ENCODE peak calls at places on chromosomes 6 and 20, in ten cellular contexts. C, F, G, A, J, N, I, B, D and S are unnamed samples. For H3K9me3, the result is how much of the 10 kb centered on the place peaks cover.

GRCh38 chr6:3315841-3316240 is 57.1 kb downstream of the PSMG4 start:
- DNase-seq in C (no peak), F (no peak), G (no peak), A (no peak), J (no peak), N (no peak), I (no peak), B (no peak), D (no peak), S (no peak)

GRCh38 chr20:62367483-62368302 is 581 bp upstream of the LAMA5 start:
- DNase-seq in C (no peak), F (peak), G (no peak), A (no peak), J (peak), N (peak), I (peak), B (no peak), D (no peak), S (peak)

GRCh38 chr20:34350095-34350494 is 13.0 kb upstream of the ITCH start:
- DNase-seq in C (no peak), F (no peak), G (no peak), A (no peak), J (no peak), N (no peak), I (no peak), B (no peak), D (no peak), S (no peak)

GRCh38 chr6:40599580-40599979 is 12.4 kb upstream of the LRFN2 start:
- DNase-seq in C (no peak), F (no peak), G (no peak), A (no peak), J (no peak), N (peak), I (no peak), B (no peak), D (no peak), S (peak)

GRCh38 chr6:150756170-150756569 is 109.3 kb upstream of the MTHFD1L start:
- DNase-seq in C (no peak), F (no peak), G (no peak), A (no peak), J (no peak), N (no peak), I (no peak), B (no peak), D (no peak), S (no peak)

GRCh38 chr20:32287231-32287638 is 9.8 kb downstream of the KIF3B start:
- DNase-seq in C (no peak), F (no peak), G (no peak), A (no peak), J (no peak), N (no peak), I (no peak), B (no peak), D (no peak), S (no peak)

GRCh38 chr6:30685157-30685976 is 1.1 kb downstream of the PPP1R18 start:
- DNase-seq in C (no peak), F (no peak), G (no peak), A (no peak), J (no peak), N (no peak), I (peak), B (no peak), D (no peak), S (no peak)

GRCh38 chr6:167925011-167925410 is 72.5 kb upstream of the KIF25 start:
- DNase-seq in C (no peak), F (no peak), G (no peak), A (no peak), J (no peak), N (no peak), I (no peak), B (no peak), D (no peak), S (no peak)

GRCh38 chr6:125957391-125957693 is 772 bp downstream of the HINT3 start:
- DNase-seq in C (no peak), F (no peak), G (no peak), A (no peak), J (no peak), N (no peak), I (no peak), B (no peak), D (no peak), S (no peak)

GRCh38 chr20:33791959-33792597 is 19.1 kb upstream of the CHMP4B start:
- DNase-seq in C (peak), F (no peak), G (peak), A (peak), J (peak), N (peak), I (peak), B (peak), D (no peak), S (peak)

GRCh38 chr6:157182503-157183254 is 140.6 kb downstream of the TMEM242 start:
- DNase-seq in C (no peak), F (no peak), G (no peak), A (no peak), J (no peak), N (no peak), I (no peak), B (no peak), D (no peak), S (no peak)

GRCh38 chr6:38583523-38583922 is 56.2 kb downstream of the BTBD9 start:
- DNase-seq in C (no peak), F (no peak), G (no peak), A (no peak), J (no peak), N (no peak), I (no peak), B (no peak), D (no peak), S (no peak)

GRCh38 chr6:159008656-159009288 is 8.8 kb upstream of the RSPH3 start:
- DNase-seq in C (peak), F (no peak), G (no peak), A (no peak), J (peak), N (no peak), I (no peak), B (no peak), D (no peak), S (no peak)

GRCh38 chr6:150050846-150051245 is 18.1 kb downstream of the ULBP3 start:
- DNase-seq in C (no peak), F (no peak), G (peak), A (no peak), J (no peak), N (no peak), I (no peak), B (no peak), D (no peak), S (no peak)

GRCh38 chr6:169076240-169076639 is 177.4 kb downstream of the THBS2 start:
- DNase-seq in C (no peak), F (no peak), G (no peak), A (no peak), J (no peak), N (no peak), I (no peak), B (no peak), D (no peak), S (no peak)

GRCh38 chr6:12012231-12012565 is at the start of gene HIVEP1:
- DNase-seq in C (no peak), F (no peak), G (peak), A (peak), J (no peak), N (peak), I (no peak), B (no peak), D (peak), S (peak)

GRCh38 chr6:72826744-72827438 is 205.0 kb downstream of the KCNQ5 start:
- DNase-seq in C (no peak), F (no peak), G (no peak), A (no peak), J (no peak), N (no peak), I (no peak), B (no peak), D (no peak), S (no peak)

DNA sequence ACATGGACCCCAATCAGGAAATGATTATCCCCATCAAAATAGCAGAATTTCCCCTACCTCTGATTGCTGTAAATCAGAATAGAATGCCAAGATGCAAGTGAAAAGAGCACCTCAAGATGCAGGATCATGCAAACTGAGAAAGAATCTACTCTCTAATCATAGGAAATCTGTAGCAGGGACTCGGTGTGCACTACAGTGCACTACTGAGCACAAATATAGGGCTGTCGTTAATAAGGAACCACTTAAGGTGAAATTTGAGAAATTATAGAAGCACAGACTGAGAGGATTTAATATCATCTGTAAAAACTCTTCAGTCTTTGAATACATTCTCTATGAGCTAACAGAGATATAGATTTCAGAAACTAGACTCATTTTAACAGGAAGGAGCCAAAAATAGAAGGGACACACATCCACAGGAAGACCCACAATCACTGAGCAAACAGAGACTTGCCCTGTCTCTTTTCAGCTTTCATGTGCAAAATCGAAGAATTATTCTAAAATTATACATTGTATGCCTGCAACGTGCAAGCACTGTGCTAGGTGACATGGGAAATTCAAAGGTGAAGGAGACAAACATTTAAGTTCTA is 278.3 kb downstream of the HIVEP2 start:
- DNase-seq in C (no peak), F (no peak), G (no peak), A (no peak), J (no peak), N (no peak), I (no peak), B (no peak), D (no peak), S (no peak)
- H3K9me3 ChIP-seq in C (under half), F (under half), G (under half), A (under half), J (under half), N (under half), I (under half), B (under half), D (under half), S (under half)

GRCh38 chr6:76264466-76264865 is 192.0 kb upstream of the IMPG1 start:
- DNase-seq in C (no peak), F (no peak), G (no peak), A (no peak), J (no peak), N (no peak), I (no peak), B (no peak), D (no peak), S (no peak)

DNA sequence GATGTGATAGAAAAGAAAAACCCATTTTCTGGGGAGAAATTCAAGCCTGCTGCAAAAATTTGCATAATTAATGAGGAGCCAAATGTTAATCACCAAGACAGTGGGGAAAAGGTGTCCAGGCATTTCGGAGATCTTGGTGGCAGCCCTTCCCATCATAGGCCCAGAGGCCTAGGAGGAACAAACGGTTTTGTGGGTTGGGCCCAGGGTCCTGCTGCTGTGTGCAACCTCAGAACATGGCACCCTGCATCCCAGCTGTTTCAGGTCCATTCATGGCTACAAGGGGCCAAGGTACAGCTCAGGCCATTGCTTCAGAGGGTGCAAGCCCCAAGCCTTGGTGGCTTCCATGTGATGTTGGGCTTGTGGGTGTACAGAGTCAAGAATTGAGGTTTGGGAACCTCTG is 189.8 kb upstream of the IMPG1 start:
- DNase-seq in C (no peak), F (no peak), G (no peak), A (no peak), J (no peak), N (no peak), I (no peak), B (no peak), D (no peak), S (no peak)
- H3K9me3 ChIP-seq in C (under half), F (under half), G (under half), A (under half), J (under half), N (under half), I (under half), B (under half), D (under half), S (under half)

DNA sequence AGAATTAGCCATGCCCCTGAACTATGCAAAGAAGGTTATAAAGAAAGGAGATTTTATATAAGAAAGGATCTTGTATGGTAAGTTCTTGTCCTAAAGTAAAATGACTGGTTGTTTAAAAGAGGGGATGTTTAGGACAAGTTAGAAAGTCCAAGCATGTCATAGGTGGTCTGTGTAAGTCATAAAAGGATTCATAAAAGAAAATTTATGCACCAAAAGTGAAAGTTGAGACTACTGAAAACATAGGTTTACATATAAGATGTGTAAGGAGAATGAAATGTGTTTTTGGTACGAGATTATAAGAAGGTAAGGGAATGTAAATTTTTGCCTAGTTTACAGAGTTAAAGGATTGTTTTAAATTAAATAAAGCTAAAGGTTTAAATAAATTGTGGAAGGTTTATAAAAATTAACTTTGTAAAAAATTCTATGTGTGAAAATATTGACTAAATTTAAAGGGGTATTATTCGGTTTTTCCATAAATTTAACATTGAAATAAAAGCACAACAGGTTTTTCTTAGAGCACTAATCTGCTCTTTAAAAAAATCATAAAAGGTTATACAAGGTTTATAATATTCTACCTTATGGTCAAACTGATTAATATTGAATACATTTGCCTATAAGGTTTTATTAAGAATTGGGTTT is 93.6 kb upstream of the UST start:
- DNase-seq in C (no peak), F (no peak), G (no peak), A (no peak), J (no peak), N (no peak), I (no peak), B (no peak), D (no peak), S (no peak)
- H3K9me3 ChIP-seq in C (under half), F (under half), G (under half), A (under half), J (under half), N (under half), I (under half), B (under half), D (under half), S (under half)

GRCh38 chr6:164262348-164262747 is 847.8 kb downstream of the QKI start:
- DNase-seq in C (no peak), F (no peak), G (no peak), A (no peak), J (no peak), N (no peak), I (no peak), B (no peak), D (no peak), S (no peak)

GRCh38 chr6:164266851-164267250 is 852.3 kb downstream of the QKI start:
- DNase-seq in C (no peak), F (no peak), G (no peak), A (no peak), J (no peak), N (no peak), I (no peak), B (no peak), D (no peak), S (no peak)
- H3K9me3 ChIP-seq in C (under half), F (under half), G (under half), A (under half), J (under half), N (under half), I (under half), B (under half), D (under half), S (under half)

GRCh38 chr6:121635355-121635754 is 199.9 kb downstream of the GJA1 start:
- DNase-seq in C (no peak), F (no peak), G (no peak), A (no peak), J (no peak), N (no peak), I (no peak), B (no peak), D (no peak), S (no peak)
- H3K9me3 ChIP-seq in C (under half), F (under half), G (under half), A (under half), J (under half), N (half or more), I (under half), B (under half), D (half or more), S (under half)

GRCh38 chr20:60950547-60950946 is 301.5 kb upstream of the CDH4 start:
- DNase-seq in C (no peak), F (no peak), G (no peak), A (no peak), J (no peak), N (no peak), I (no peak), B (no peak), D (no peak), S (peak)
- H3K9me3 ChIP-seq in C (under half), F (under half), G (under half), A (under half), J (under half), N (under half), I (under half), B (under half), D (under half), S (under half)

GRCh38 chr6:148701393-148701774 is 45.4 kb upstream of the UST start:
- DNase-seq in C (no peak), F (no peak), G (no peak), A (no peak), J (no peak), N (no peak), I (no peak), B (no peak), D (no peak), S (peak)

GRCh38 chr6:148700713-148701392 is 46.0 kb upstream of the UST start:
- DNase-seq in C (no peak), F (peak), G (no peak), A (no peak), J (no peak), N (no peak), I (peak), B (no peak), D (no peak), S (peak)

GRCh38 chr6:148698671-148699180 is 48.1 kb upstream of the UST start:
- DNase-seq in C (no peak), F (no peak), G (no peak), A (no peak), J (no peak), N (no peak), I (no peak), B (no peak), D (no peak), S (no peak)

GRCh38 chr6:148700047-148700712 is 46.6 kb upstream of the UST start:
- DNase-seq in C (no peak), F (no peak), G (no peak), A (no peak), J (no peak), N (no peak), I (no peak), B (no peak), D (no peak), S (no peak)

GRCh38 chr6:148697895-148698440 is 48.9 kb upstream of the UST start:
- DNase-seq in C (no peak), F (no peak), G (no peak), A (no peak), J (no peak), N (no peak), I (no peak), B (no peak), D (no peak), S (no peak)
- H3K9me3 ChIP-seq in C (under half), F (under half), G (under half), A (under half), J (under half), N (under half), I (under half), B (under half), D (under half), S (under half)

GRCh38 chr20:60649541-60649940 is 602.5 kb upstream of the CDH4 start:
- DNase-seq in C (no peak), F (no peak), G (no peak), A (no peak), J (no peak), N (no peak), I (no peak), B (no peak), D (no peak), S (no peak)
- H3K9me3 ChIP-seq in C (under half), F (under half), G (under half), A (under half), J (under half), N (under half), I (under half), B (under half), D (under half), S (under half)

GRCh38 chr6:85579581-85579980 is 14.1 kb downstream of the SNX14 start:
- DNase-seq in C (no peak), F (no peak), G (no peak), A (no peak), J (no peak), N (no peak), I (no peak), B (no peak), D (no peak), S (peak)
- H3K9me3 ChIP-seq in C (under half), F (under half), G (under half), A (under half), J (under half), N (under half), I (under half), B (under half), D (under half), S (under half)